ENCODE peak calls at places on chromosomes 13 and 19, in six cellular contexts. L, Q, J, X, D and V are unnamed samples.

GRCh38 chr13:45416521-45417125 is 1.6 kb downstream of the SLC25A30 start:
- DNase-seq in Q (no peak), X (no peak), L (no peak), J (no peak), D (no peak), V (no peak)

GRCh38 chr13:24693862-24694471 is 13.8 kb downstream of the ATP12A start:
- DNase-seq in Q (peak; percentile 41), L (no peak), J (no peak), D (peak; percentile 76), X (peak; percentile 75), V (peak; percentile 59)

GRCh38 chr13:59276436-59276835 is 887.3 kb downstream of the DIAPH3 start:
- DNase-seq in X (peak; percentile 2), L (no peak), D (no peak), Q (no peak), J (no peak), V (no peak)

GRCh38 chr19:1942934-1943555 is 2.1 kb downstream of the CSNK1G2 start:
- DNase-seq in Q (no peak), L (no peak), X (peak; percentile 34), J (no peak), D (no peak), V (no peak)

GRCh38 chr19:48659768-48660167 is 13.0 kb downstream of the NTN5 start:
- DNase-seq in L (no peak), D (peak; percentile 67), Q (no peak), X (peak; percentile 66), J (no peak), V (no peak)

GRCh38 chr13:99816321-99816720 is 155.2 kb downstream of the ZIC5 start:
- DNase-seq in J (no peak), D (no peak), Q (no peak), X (no peak), L (no peak), V (no peak)

GRCh38 chr19:16591803-16592556 is 19.8 kb upstream of the SLC35E1 start:
- DNase-seq in Q (peak; percentile 41), D (no peak), J (no peak), L (no peak), X (no peak), V (no peak)

GRCh38 chr13:106001443-106001842 is 534.0 kb downstream of the EFNB2 start:
- DNase-seq in X (no peak), L (no peak), D (no peak), Q (no peak), J (no peak), V (no peak)

GRCh38 chr19:58021541-58022282 is 12.1 kb upstream of the ZSCAN1 start:
- DNase-seq in Q (peak; percentile 64), X (peak; percentile 55), D (no peak), L (no peak), J (peak; percentile 66), V (peak; percentile 41)

GRCh38 chr19:35718345-35719041 is 690 bp downstream of the KMT2B start:
- DNase-seq in J (peak; percentile 85), L (no peak), D (no peak), Q (no peak), X (peak; percentile 18), V (peak; percentile 29)

GRCh38 chr19:14561832-14562351 is 10.0 kb downstream of the NDUFB7 start:
- DNase-seq in J (peak; percentile 84), Q (peak; percentile 87), D (no peak), X (peak; percentile 41), L (no peak), V (no peak)

GRCh38 chr13:80988752-80989151 is 647.8 kb upstream of the SPRY2 start:
- DNase-seq in Q (no peak), L (no peak), X (no peak), D (no peak), J (no peak), V (no peak)

GRCh38 chr19:44839272-44839671 is 6.8 kb upstream of the NECTIN2 start:
- DNase-seq in J (no peak), D (no peak), Q (no peak), L (no peak), X (no peak), V (no peak)

GRCh38 chr13:105806335-105806920 is 729.0 kb downstream of the EFNB2 start:
- DNase-seq in J (no peak), L (no peak), D (no peak), X (peak; percentile 54), Q (peak; percentile 26), V (no peak)

GRCh38 chr19:18488838-18489626 is 32.8 kb downstream of the ELL start:
- DNase-seq in X (no peak), D (peak; percentile 68), L (no peak), J (no peak), Q (no peak), V (no peak)

GRCh38 chr19:53880716-53881481 is 1.1 kb upstream of the PRKCG start:
- DNase-seq in L (no peak), D (no peak), J (no peak), X (no peak), Q (no peak), V (peak; percentile 11)

GRCh38 chr19:31356587-31357314 is 7.5 kb upstream of the TSHZ3 start:
- DNase-seq in J (peak; percentile 82), D (no peak), X (no peak), Q (peak; percentile 59), L (no peak), V (no peak)

GRCh38 chr13:59111711-59112110 is 1052.0 kb downstream of the DIAPH3 start:
- DNase-seq in L (no peak), Q (peak; percentile 41), J (no peak), D (no peak), X (peak; percentile 93), V (no peak)

GRCh38 chr13:110683203-110683883 is 22.6 kb downstream of the CARS2 start:
- DNase-seq in X (peak; percentile 65), D (no peak), J (no peak), Q (peak; percentile 21), L (no peak), V (no peak)

GRCh38 chr19:40413291-40413994 is at the start of gene PRX:
- DNase-seq in L (no peak), J (no peak), Q (no peak), X (no peak), D (no peak), V (no peak)

GRCh38 chr19:29540128-29540527 is 14.3 kb downstream of the VSTM2B start:
- DNase-seq in X (no peak), J (no peak), L (no peak), D (peak; percentile 7), Q (no peak), V (no peak)

GRCh38 chr19:2239173-2239572 is 2.5 kb downstream of the SF3A2 start:
- DNase-seq in J (no peak), Q (no peak), X (no peak), D (no peak), L (no peak), V (no peak)

GRCh38 chr13:25848822-25849740 is 202.7 kb downstream of the SHISA2 start:
- DNase-seq in D (no peak), L (no peak), J (no peak), Q (peak; percentile 34), X (no peak), V (no peak)

GRCh38 chr19:18321729-18322091 is 1.2 kb downstream of the LSM4 start:
- DNase-seq in L (no peak), D (no peak), Q (peak; percentile 38), X (peak; percentile 35), J (no peak), V (no peak)

GRCh38 chr19:4522291-4523002 is 4.2 kb upstream of the PLIN4 start:
- DNase-seq in Q (no peak), X (no peak), J (no peak), D (no peak), L (no peak), V (no peak)

GRCh38 chr19:49157445-49158224 is at the start of gene TRPM4:
- DNase-seq in L (no peak), X (peak; percentile 79), D (peak; percentile 95), J (peak; percentile 98), Q (peak; percentile 83), V (peak; percentile 94)

GRCh38 chr19:362683-363082 is 18.1 kb upstream of the MIER2 start:
- DNase-seq in Q (no peak), X (no peak), L (no peak), D (no peak), J (no peak), V (no peak)

GRCh38 chr19:44643605-44644390 is at the start of gene PVR:
- DNase-seq in Q (peak; percentile 81), J (peak; percentile 92), X (peak; percentile 71), D (peak; percentile 76), L (no peak), V (peak; percentile 78)

GRCh38 chr13:75016225-75016624 is 465.7 kb downstream of the TBC1D4 start:
- DNase-seq in J (no peak), X (no peak), L (no peak), Q (no peak), D (no peak), V (no peak)

GRCh38 chr13:22594041-22594440 is 586.7 kb upstream of the SGCG start:
- DNase-seq in D (no peak), J (no peak), Q (no peak), X (no peak), L (no peak), V (no peak)

GRCh38 chr13:89695343-89696257 is 1651.9 kb upstream of the MIR17HG start:
- DNase-seq in L (no peak), X (peak; percentile 69), Q (peak; percentile 1), J (no peak), D (peak; percentile 45), V (no peak)

GRCh38 chr13:104592127-104592526 is 1525.9 kb upstream of the SLC10A2 start:
- DNase-seq in D (no peak), J (no peak), Q (no peak), X (peak; percentile 81), L (no peak), V (no peak)

GRCh38 chr19:6476155-6476895 is 5.3 kb downstream of the DENND1C start:
- DNase-seq in J (peak; percentile 81), D (peak; percentile 99), L (peak; percentile 31), Q (peak; percentile 34), X (peak; percentile 60), V (peak; percentile 29)